ENCODE peak calls at places on chromosomes 11 and 22, in nine cellular contexts. W is fibroblast of villous mesenchyme; F is activated CD4-positive, alpha-beta T cell treated with anti-CD3 and anti-CD28 coated beads, Interleukin-2, amount 50 U/mL, for 4 hours; R is iris pigment epithelial cell; J is activated gamma-delta T cell treated with anti-CD3 and anti-CD28 coated beads, Interleukin-2, amount 50 U/mL, for 16 hours; E is stimulated activated CD4-positive, alpha-beta T cell treated with anti-CD3 and anti-CD28 coated beads, TNF-alpha, amount 100 ng/mL, for 4 hours; B is cerebellum; H is dorsolateral prefrontal cortex; K is iPS DF 19.7. Q is an unnamed sample.

GRCh38 chr11:84901986-84902385 is 725.2 kb downstream of the DLG2 start:
- DNase-seq in W (peak; percentile 32), B (no peak), E (no peak), K (no peak), R (peak; percentile 59), J (no peak), H (no peak), F (no peak), Q (peak; percentile 62)

GRCh38 chr22:17748555-17749353 is 25.5 kb downstream of the BID start:
- DNase-seq in B (no peak), R (no peak), K (no peak), J (no peak), H (no peak), E (no peak), F (no peak), W (peak; percentile 24), Q (no peak)

GRCh38 chr11:118705111-118705741 is 25.8 kb upstream of the TREH start:
- DNase-seq in E (no peak), B (no peak), R (no peak), J (no peak), H (peak; percentile 65), W (no peak), K (no peak), F (no peak), Q (no peak)

GRCh38 chr11:32426192-32426591 is 9.1 kb downstream of the WT1 start:
- DNase-seq in E (no peak), B (no peak), H (no peak), K (no peak), W (no peak), F (no peak), R (no peak), J (no peak), Q (no peak)

GRCh38 chr11:78542007-78542406 is 32.7 kb downstream of the NARS2 start:
- DNase-seq in K (no peak), F (no peak), W (peak; percentile 87), B (no peak), H (no peak), R (peak; percentile 70), E (no peak), J (no peak), Q (peak; percentile 49)

GRCh38 chr22:23245799-23246136 is 65.5 kb downstream of the BCR start:
- DNase-seq in F (no peak), W (no peak), K (no peak), R (peak; percentile 53), B (no peak), H (no peak), J (no peak), E (no peak), Q (peak; percentile 49)

GRCh38 chr22:36325163-36326031 is 62.4 kb downstream of the MYH9 start:
- DNase-seq in W (peak; percentile 76), E (no peak), F (no peak), J (no peak), R (peak; percentile 90), H (no peak), B (no peak), K (no peak), Q (peak; percentile 95)

GRCh38 chr11:132858203-132858602 is 674.1 kb downstream of the OPCML start:
- DNase-seq in B (peak; percentile 67), K (peak; percentile 59), J (no peak), F (no peak), E (no peak), W (no peak), H (no peak), R (peak; percentile 7), Q (peak; percentile 67)

GRCh38 chr11:68401856-68402255 is 58.7 kb upstream of the PPP6R3 start:
- DNase-seq in F (no peak), E (no peak), K (no peak), H (no peak), W (no peak), R (no peak), J (no peak), B (no peak), Q (no peak)

GRCh38 chr11:89293966-89294679 is 116.4 kb downstream of the TYR start:
- DNase-seq in W (peak; percentile 12), J (no peak), H (no peak), R (peak; percentile 30), F (no peak), B (no peak), K (no peak), E (no peak), Q (peak; percentile 58)